ENCODE peak calls at places on chromosomes 11 and 22, in eight cellular contexts. One of them, this sample, is unnamed.

GRCh38 chr11:123841189-123841588 is 35.0 kb upstream of the OR6M1 start:
- DNase-seq in HCT116: no peak
- DNase-seq in vagina: no peak
- DNase-seq in breast epithelium: no peak
- DNase-seq in stomach: no peak
- DNase-seq in endothelial cell of umbilical vein: peak; percentile 44
- DNase-seq in spleen: no peak
- DNase-seq in prostate gland: no peak
- DNase-seq in this sample: no peak

GRCh38 chr11:107496011-107496410 is 38.4 kb upstream of the CWF19L2 start:
- DNase-seq in HCT116: no peak
- DNase-seq in prostate gland: no peak
- DNase-seq in spleen: no peak
- DNase-seq in endothelial cell of umbilical vein: peak; percentile 78
- DNase-seq in vagina: no peak
- DNase-seq in breast epithelium: no peak
- DNase-seq in stomach: no peak
- DNase-seq in this sample: no peak

GRCh38 chr22:19844423-19845368 is 10.0 kb downstream of the GNB1L start:
- DNase-seq in prostate gland: peak; percentile 70
- DNase-seq in spleen: peak; percentile 93
- DNase-seq in vagina: no peak
- DNase-seq in HCT116: no peak
- DNase-seq in endothelial cell of umbilical vein: peak; percentile 77
- DNase-seq in breast epithelium: peak; percentile 74
- DNase-seq in stomach: peak; percentile 57
- DNase-seq in this sample: peak; percentile 73

GRCh38 chr11:110805764-110806163 is 93.5 kb upstream of the ARHGAP20 start:
- DNase-seq in prostate gland: no peak
- DNase-seq in HCT116: no peak
- DNase-seq in breast epithelium: no peak
- DNase-seq in endothelial cell of umbilical vein: no peak
- DNase-seq in vagina: no peak
- DNase-seq in stomach: no peak
- DNase-seq in spleen: no peak
- DNase-seq in this sample: no peak

GRCh38 chr11:69906453-69906907 is 87.3 kb upstream of the FGF3 start:
- DNase-seq in endothelial cell of umbilical vein: no peak
- DNase-seq in HCT116: no peak
- DNase-seq in stomach: no peak
- DNase-seq in spleen: no peak
- DNase-seq in vagina: no peak
- DNase-seq in breast epithelium: no peak
- DNase-seq in prostate gland: no peak
- DNase-seq in this sample: no peak

GRCh38 chr22:37048133-37048532 is 3.4 kb upstream of the KCTD17 start:
- DNase-seq in prostate gland: no peak
- DNase-seq in stomach: no peak
- DNase-seq in spleen: no peak
- DNase-seq in endothelial cell of umbilical vein: no peak
- DNase-seq in breast epithelium: no peak
- DNase-seq in vagina: no peak
- DNase-seq in HCT116: no peak
- DNase-seq in this sample: no peak

GRCh38 chr11:34052608-34053160 is 1.2 kb downstream of the CAPRIN1 start:
- DNase-seq in spleen: peak; percentile 89
- DNase-seq in breast epithelium: no peak
- DNase-seq in endothelial cell of umbilical vein: no peak
- DNase-seq in prostate gland: peak; percentile 15
- DNase-seq in vagina: peak; percentile 87
- DNase-seq in stomach: peak; percentile 29
- DNase-seq in HCT116: no peak
- DNase-seq in this sample: peak; percentile 66

GRCh38 chr22:48263791-48264351 is 1501.4 kb downstream of the TBC1D22A start:
- DNase-seq in stomach: peak; percentile 3
- DNase-seq in endothelial cell of umbilical vein: no peak
- DNase-seq in spleen: no peak
- DNase-seq in breast epithelium: no peak
- DNase-seq in prostate gland: no peak
- DNase-seq in HCT116: no peak
- DNase-seq in vagina: no peak
- DNase-seq in this sample: no peak

GRCh38 chr11:24885580-24886173 is 388.8 kb downstream of the LUZP2 start:
- DNase-seq in endothelial cell of umbilical vein: no peak
- DNase-seq in spleen: no peak
- DNase-seq in vagina: no peak
- DNase-seq in breast epithelium: no peak
- DNase-seq in HCT116: no peak
- DNase-seq in prostate gland: no peak
- DNase-seq in stomach: no peak
- DNase-seq in this sample: no peak

GRCh38 chr11:45651841-45652745 is 13.3 kb downstream of the CHST1 start:
- DNase-seq in endothelial cell of umbilical vein: no peak
- DNase-seq in stomach: no peak
- DNase-seq in spleen: peak; percentile 66
- DNase-seq in prostate gland: no peak
- DNase-seq in breast epithelium: no peak
- DNase-seq in vagina: peak; percentile 72
- DNase-seq in HCT116: no peak
- DNase-seq in this sample: peak; percentile 54

GRCh38 chr22:26576026-26576680 is 13.8 kb downstream of the TPST2 start:
- DNase-seq in HCT116: no peak
- DNase-seq in prostate gland: no peak
- DNase-seq in stomach: no peak
- DNase-seq in breast epithelium: no peak
- DNase-seq in spleen: peak; percentile 15
- DNase-seq in endothelial cell of umbilical vein: peak; percentile 39
- DNase-seq in vagina: no peak
- DNase-seq in this sample: no peak

GRCh38 chr11:19546325-19546724 is 166.3 kb upstream of the NAV2 start:
- DNase-seq in breast epithelium: no peak
- DNase-seq in prostate gland: no peak
- DNase-seq in vagina: no peak
- DNase-seq in spleen: no peak
- DNase-seq in stomach: no peak
- DNase-seq in HCT116: no peak
- DNase-seq in endothelial cell of umbilical vein: no peak
- DNase-seq in this sample: no peak

GRCh38 chr11:122101625-122102291 is 14.3 kb downstream of the BLID start:
- DNase-seq in vagina: no peak
- DNase-seq in prostate gland: peak; percentile 51
- DNase-seq in stomach: no peak
- DNase-seq in breast epithelium: peak; percentile 62
- DNase-seq in spleen: no peak
- DNase-seq in HCT116: no peak
- DNase-seq in endothelial cell of umbilical vein: peak; percentile 89
- DNase-seq in this sample: peak; percentile 89
- H3K4me1 ChIP-seq in vagina: peaks cover 11% of the 10 kb centered on the region
- H3K4me1 ChIP-seq in prostate gland: no peaks in the 10 kb centered on the region
- H3K4me1 ChIP-seq in stomach: peaks cover 9% of the 10 kb centered on the region
- H3K4me1 ChIP-seq in breast epithelium: no peaks in the 10 kb centered on the region
- H3K4me1 ChIP-seq in spleen: no peaks in the 10 kb centered on the region
- H3K4me1 ChIP-seq in HCT116: peaks cover 60% of the 10 kb centered on the region
- H3K4me1 ChIP-seq in endothelial cell of umbilical vein: peaks cover 74% of the 10 kb centered on the region
- H3K4me1 ChIP-seq in this sample: peaks cover 5% of the 10 kb centered on the region

GRCh38 chr11:57407010-57407409 is 16.6 kb upstream of the PRG2 start:
- DNase-seq in spleen: no peak
- DNase-seq in HCT116: no peak
- DNase-seq in breast epithelium: no peak
- DNase-seq in prostate gland: no peak
- DNase-seq in endothelial cell of umbilical vein: no peak
- DNase-seq in vagina: no peak
- DNase-seq in stomach: no peak
- DNase-seq in this sample: no peak

GRCh38 chr11:57410287-57410686 is 16.6 kb downstream of the SLC43A3 start:
- DNase-seq in spleen: no peak
- DNase-seq in HCT116: no peak
- DNase-seq in breast epithelium: no peak
- DNase-seq in prostate gland: no peak
- DNase-seq in stomach: no peak
- DNase-seq in vagina: no peak
- DNase-seq in endothelial cell of umbilical vein: no peak
- DNase-seq in this sample: no peak

GRCh38 chr11:57407521-57407920 is 17.1 kb upstream of the PRG2 start:
- DNase-seq in spleen: no peak
- DNase-seq in vagina: no peak
- DNase-seq in endothelial cell of umbilical vein: no peak
- DNase-seq in prostate gland: no peak
- DNase-seq in breast epithelium: no peak
- DNase-seq in HCT116: no peak
- DNase-seq in stomach: no peak
- DNase-seq in this sample: no peak

GRCh38 chr11:57407941-57408475 is 17.6 kb upstream of the PRG2 start:
- DNase-seq in prostate gland: no peak
- DNase-seq in stomach: no peak
- DNase-seq in HCT116: no peak
- DNase-seq in spleen: no peak
- DNase-seq in breast epithelium: no peak
- DNase-seq in vagina: no peak
- DNase-seq in endothelial cell of umbilical vein: no peak
- DNase-seq in this sample: no peak

DNA sequence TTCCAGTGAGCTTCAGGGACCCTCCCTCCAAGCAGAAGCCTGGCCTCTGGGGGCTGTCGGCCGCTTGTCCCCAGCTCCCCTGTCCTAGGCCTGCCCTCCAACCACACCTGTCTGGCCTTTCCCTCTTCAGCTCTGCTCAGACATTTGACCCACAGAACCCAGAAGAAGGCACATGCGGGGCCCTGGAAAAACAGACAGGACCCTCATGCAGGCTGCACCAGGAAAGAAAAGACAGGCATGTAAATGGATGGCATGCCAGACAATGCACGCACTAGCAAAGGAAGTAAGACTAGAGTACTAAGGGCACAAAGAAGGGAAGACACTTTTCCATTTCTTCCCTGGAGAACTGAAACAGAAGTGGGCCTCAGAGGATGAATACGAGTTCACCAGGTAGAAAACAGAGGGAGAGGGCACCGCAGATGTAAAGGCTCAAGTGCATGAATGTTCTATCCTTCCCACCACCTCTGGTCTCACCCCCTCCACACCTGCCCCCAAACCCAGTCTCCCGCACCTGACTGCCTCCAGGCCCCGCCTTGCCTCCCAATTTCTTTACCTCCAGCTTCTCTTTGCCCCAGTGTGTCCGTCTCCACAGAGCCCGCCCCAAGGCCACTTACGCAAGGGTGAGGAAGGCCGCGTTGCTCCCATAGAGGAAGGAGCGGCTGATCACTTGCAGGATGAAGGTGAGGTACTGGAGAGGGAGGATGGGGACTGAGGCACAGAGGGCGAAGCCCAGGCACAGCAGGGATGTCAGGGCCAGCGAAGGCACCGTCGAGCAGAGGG is 17.4 kb downstream of the SLC43A3 start:
- DNase-seq in stomach: no peak
- DNase-seq in prostate gland: no peak
- DNase-seq in breast epithelium: no peak
- DNase-seq in vagina: no peak
- DNase-seq in spleen: no peak
- DNase-seq in endothelial cell of umbilical vein: no peak
- DNase-seq in HCT116: no peak
- DNase-seq in this sample: no peak
- TF ChIP-seq POLR2AphosphoS5 in stomach: no peak
- TF ChIP-seq POLR2AphosphoS5 in prostate gland: no peak
- TF ChIP-seq POLR2AphosphoS5 in breast epithelium: no peak
- TF ChIP-seq POLR2AphosphoS5 in vagina: no peak
- TF ChIP-seq POLR2AphosphoS5 in spleen: no peak
- TF ChIP-seq POLR2AphosphoS5 in endothelial cell of umbilical vein: no peak
- TF ChIP-seq POLR2AphosphoS5 in HCT116: no peak
- TF ChIP-seq POLR2AphosphoS5 in this sample: no peak

DNA sequence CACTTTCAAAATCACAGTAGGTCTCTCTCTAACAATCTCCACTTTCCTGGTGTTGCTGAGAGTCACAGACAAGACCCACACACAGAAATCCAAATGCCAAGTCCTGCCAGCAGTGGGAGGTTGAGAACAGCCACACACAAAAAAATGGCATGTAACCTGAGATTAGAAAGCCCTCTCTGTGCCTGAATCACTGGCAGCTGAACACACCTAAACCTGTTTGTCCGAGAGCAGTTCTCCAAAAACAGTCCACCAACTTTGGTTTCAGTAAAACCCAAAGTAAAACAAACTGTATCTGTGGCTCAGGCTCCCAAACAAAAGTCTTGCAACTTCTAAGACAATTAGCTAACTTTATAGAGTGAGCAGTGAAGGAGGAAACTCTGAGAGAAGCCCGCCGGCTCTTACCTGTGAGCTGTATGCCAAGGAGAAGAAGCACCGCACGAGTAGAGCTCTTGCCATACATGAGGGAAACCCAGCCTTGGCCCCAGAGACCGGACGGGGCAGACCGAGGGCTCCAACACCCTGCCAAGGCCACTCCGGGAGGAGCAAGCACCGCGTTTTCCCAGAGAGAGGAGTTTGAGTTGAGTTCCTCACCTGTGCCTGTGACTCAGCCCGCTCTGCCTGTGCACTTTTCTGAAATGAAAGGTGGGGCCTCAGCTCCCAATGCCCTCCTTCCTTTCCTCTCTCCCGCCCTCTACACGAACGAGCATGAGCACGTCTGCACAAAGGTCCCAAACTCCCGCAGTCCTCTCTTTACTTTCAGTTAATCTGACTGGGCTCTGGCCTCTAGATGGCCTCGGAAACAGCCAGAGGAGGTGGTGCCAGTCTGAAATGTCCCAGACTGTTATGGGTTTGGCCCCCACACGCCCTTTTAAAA is at the start of gene MPZL2:
- DNase-seq in endothelial cell of umbilical vein: peak; percentile 57
- DNase-seq in breast epithelium: peak; percentile 82
- DNase-seq in vagina: peak; percentile 91
- DNase-seq in stomach: peak; percentile 85
- DNase-seq in prostate gland: peak; percentile 90
- DNase-seq in spleen: peak; percentile 77
- DNase-seq in HCT116: peak; percentile 65
- DNase-seq in this sample: no peak
- H3K4me3 ChIP-seq in endothelial cell of umbilical vein: peak within 1 kb of the TSS; percentile 44
- H3K4me3 ChIP-seq in breast epithelium: peak within 1 kb of the TSS; percentile 51
- H3K4me3 ChIP-seq in vagina: peak within 1 kb of the TSS; percentile 38
- H3K4me3 ChIP-seq in stomach: peak within 1 kb of the TSS; percentile 42
- H3K4me3 ChIP-seq in prostate gland: peak within 1 kb of the TSS; percentile 51
- H3K4me3 ChIP-seq in spleen: no peak within 1 kb of the TSS
- H3K4me3 ChIP-seq in HCT116: peak within 1 kb of the TSS; percentile 64
- H3K4me3 ChIP-seq in this sample: peak within 1 kb of the TSS; percentile 38

DNA sequence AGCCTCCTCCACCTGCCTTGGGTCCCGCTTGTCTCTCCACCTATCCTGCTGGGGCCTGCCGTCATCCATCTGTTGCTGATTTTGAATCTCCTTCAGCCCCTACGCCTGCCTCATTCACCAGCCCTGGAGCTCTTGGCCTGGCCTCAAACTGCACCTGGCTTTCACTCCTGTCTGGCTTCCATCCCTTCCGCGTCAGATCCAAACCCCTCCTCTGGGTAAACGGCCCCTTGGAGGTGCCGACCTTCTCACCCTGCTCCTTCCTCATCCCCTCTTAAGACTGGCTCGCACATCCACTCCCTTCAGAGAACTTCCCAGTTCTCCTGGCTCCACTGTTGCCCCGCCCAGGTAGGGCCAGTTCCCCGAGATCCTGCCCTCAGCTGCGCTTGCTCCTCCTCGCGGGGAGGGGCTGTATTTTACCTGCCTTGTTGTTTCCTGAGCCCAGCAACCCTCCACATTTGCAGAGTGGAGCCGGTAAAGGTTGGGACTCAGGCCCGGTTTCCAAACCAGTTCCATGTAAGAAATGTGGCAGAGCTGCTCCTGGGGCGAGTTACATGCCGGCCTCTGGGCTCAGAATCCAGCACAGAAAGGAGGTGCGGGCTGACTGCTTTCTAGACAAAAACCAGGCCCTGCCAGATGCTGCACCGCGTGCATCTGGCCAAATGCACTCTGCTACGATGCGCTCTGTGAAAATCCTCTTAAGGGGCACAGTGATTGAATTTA is 13.9 kb upstream of the SHANK2 start:
- DNase-seq in endothelial cell of umbilical vein: no peak
- DNase-seq in stomach: peak; percentile 78
- DNase-seq in spleen: no peak
- DNase-seq in vagina: peak; percentile 69
- DNase-seq in prostate gland: peak; percentile 78
- DNase-seq in breast epithelium: peak; percentile 72
- DNase-seq in HCT116: no peak
- DNase-seq in this sample: peak; percentile 49
- H3K4me1 ChIP-seq in endothelial cell of umbilical vein: no peaks in the 10 kb centered on the region
- H3K4me1 ChIP-seq in stomach: peaks cover 21% of the 10 kb centered on the region
- H3K4me1 ChIP-seq in spleen: no peaks in the 10 kb centered on the region
- H3K4me1 ChIP-seq in vagina: no peaks in the 10 kb centered on the region
- H3K4me1 ChIP-seq in prostate gland: no peaks in the 10 kb centered on the region
- H3K4me1 ChIP-seq in breast epithelium: no peaks in the 10 kb centered on the region
- H3K4me1 ChIP-seq in HCT116: no peaks in the 10 kb centered on the region
- H3K4me1 ChIP-seq in this sample: no peaks in the 10 kb centered on the region